ENCODE peak calls at places on chromosomes 4 and X, in four cellular contexts. H, X, C and G are unnamed samples.
A peak's percentile ranks its signal among the peaks of the same experiment; 100 is the strongest.

GRCh38 chrX:53305996-53306937 is 24.9 kb upstream of the IQSEC2 start:
- DNase-seq in C (no peak), X (no peak), H (no peak), G (no peak)

GRCh38 chr4:154660052-154660451 is 47.6 kb upstream of the FGG start:
- DNase-seq in C (no peak), X (no peak), H (no peak), G (no peak)

GRCh38 chr4:182478475-182478874 is 235.3 kb downstream of the TENM3 start:
- DNase-seq in X (no peak), H (peak; percentile 26), C (no peak), G (peak; percentile 16)

GRCh38 chrX:122184791-122185190 is 999.3 kb upstream of the GRIA3 start:
- DNase-seq in C (no peak), X (no peak), H (no peak), G (no peak)

GRCh38 chrX:103056902-103057301 is 7.1 kb downstream of the BEX1 start:
- DNase-seq in H (no peak), X (no peak), C (no peak), G (no peak)

GRCh38 chr4:97525236-97525635 is 618.0 kb downstream of the STPG2 start:
- DNase-seq in C (no peak), H (no peak), X (no peak), G (no peak)

GRCh38 chr4:2046031-2046961 is 12.8 kb upstream of the NAT8L start:
- DNase-seq in C (no peak), X (no peak), H (no peak), G (no peak)

GRCh38 chr4:87848622-87849351 is 16.0 kb downstream of the MEPE start:
- DNase-seq in C (no peak), X (no peak), H (peak; percentile 45), G (peak; percentile 51)

GRCh38 chrX:3697701-3698279 is 15.7 kb downstream of the PRKX start:
- DNase-seq in C (no peak), H (no peak), X (no peak), G (no peak)

GRCh38 chr4:142282870-142283431 is 563.1 kb downstream of the INPP4B start:
- DNase-seq in X (no peak), C (no peak), H (no peak), G (no peak)

GRCh38 chr4:132564920-132565319 is 584.2 kb upstream of the PCDH10 start:
- DNase-seq in C (no peak), H (no peak), X (no peak), G (no peak)

GRCh38 chr4:26325191-26325590 is 4.4 kb downstream of the RBPJ start:
- DNase-seq in C (no peak), H (no peak), X (no peak), G (peak; percentile 35)

GRCh38 chr4:41307633-41308032 is 50.9 kb downstream of the UCHL1 start:
- DNase-seq in X (no peak), H (no peak), C (no peak), G (no peak)

GRCh38 chr4:8219236-8219635 is 20.1 kb downstream of the SH3TC1 start:
- DNase-seq in X (no peak), H (no peak), C (no peak), G (no peak)

GRCh38 chrX:68914337-68914989 is 85.6 kb downstream of the EFNB1 start:
- DNase-seq in C (no peak), X (no peak), H (peak; percentile 24), G (no peak)

GRCh38 chrX:44244008-44244407 is 99.5 kb downstream of the EFHC2 start:
- DNase-seq in X (no peak), H (peak; percentile 13), C (no peak), G (peak; percentile 12)

GRCh38 chr4:48194986-48195773 is 61.1 kb upstream of the TXK start:
- DNase-seq in C (no peak), H (no peak), X (no peak), G (no peak)

GRCh38 chr4:81527115-81527514 is 55.4 kb upstream of the RASGEF1B start:
- DNase-seq in X (no peak), C (no peak), H (no peak), G (no peak)

GRCh38 chr4:142883433-142883832 is 37.3 kb upstream of the INPP4B start:
- DNase-seq in H (no peak), X (no peak), C (no peak), G (peak; percentile 12)

GRCh38 chr4:76753814-76754213 is 144.1 kb downstream of the SOWAHB start:
- DNase-seq in H (no peak), X (no peak), C (no peak), G (no peak)

GRCh38 chrX:134990475-134991473 is at the start of gene SMIM10:
- DNase-seq in X (no peak), H (peak; percentile 84), C (no peak), G (no peak)

GRCh38 chrX:124030520-124030919 is 69.0 kb downstream of the STAG2 start:
- DNase-seq in C (no peak), H (no peak), X (peak; percentile 4), G (no peak)
- TF ChIP-seq EGR1 in C (no peak), H (no peak), X (no peak), G (no peak)

GRCh38 chr4:130031858-130032257 is 935.9 kb downstream of the C4orf33 start:
- DNase-seq in H (no peak), X (no peak), C (no peak), G (no peak)

GRCh38 chr4:130028552-130028951 is 932.6 kb downstream of the C4orf33 start:
- DNase-seq in X (peak; percentile 33), H (no peak), C (no peak), G (no peak)

GRCh38 chr4:130025701-130026100 is 929.7 kb downstream of the C4orf33 start:
- DNase-seq in H (no peak), C (no peak), X (no peak), G (no peak)

GRCh38 chr4:130026185-130026584 is 930.2 kb downstream of the C4orf33 start:
- DNase-seq in H (no peak), X (no peak), C (peak; percentile 96), G (no peak)

GRCh38 chr4:130029442-130029841 is 933.5 kb downstream of the C4orf33 start:
- DNase-seq in H (no peak), C (peak; percentile 19), X (no peak), G (no peak)
- TF ChIP-seq EZH2 in H (no peak), C (no peak), X (no peak), G (no peak)

GRCh38 chr4:57064811-57065711 is 45.1 kb downstream of the IGFBP7 start:
- DNase-seq in X (no peak), C (no peak), H (no peak), G (no peak)
- H3K4me1 ChIP-seq in X (no peaks in the 10 kb centered on the region), C (no peaks in the 10 kb centered on the region), H (no peaks in the 10 kb centered on the region), G (no peaks in the 10 kb centered on the region)

GRCh38 chrX:136395271-136395670 is 92.5 kb upstream of the BRS3 start:
- DNase-seq in H (no peak), X (no peak), C (no peak), G (no peak)
- TF ChIP-seq EGR1 in H (no peak), X (no peak), C (no peak), G (no peak)

GRCh38 chr4:112515278-112516075 is 503 bp downstream of the NEUROG2 start:
- DNase-seq in X (no peak), C (no peak), H (peak; percentile 32), G (no peak)

GRCh38 chr4:112516401-112517066 is 554 bp upstream of the NEUROG2 start:
- DNase-seq in X (no peak), C (no peak), H (peak; percentile 33), G (no peak)

GRCh38 chr4:112516076-112516385 is at the start of gene NEUROG2:
- DNase-seq in H (no peak), C (no peak), X (no peak), G (no peak)

GRCh38 chr4:112514079-112514448 is 1.9 kb downstream of the NEUROG2 start:
- DNase-seq in X (no peak), C (no peak), H (no peak), G (no peak)

GRCh38 chr4:112514449-112515277 is 1.3 kb downstream of the NEUROG2 start:
- DNase-seq in H (no peak), C (no peak), X (no peak), G (no peak)
- TF ChIP-seq EZH2 in H (no peak), C (peak; percentile 72), X (no peak), G (no peak)

DNA sequence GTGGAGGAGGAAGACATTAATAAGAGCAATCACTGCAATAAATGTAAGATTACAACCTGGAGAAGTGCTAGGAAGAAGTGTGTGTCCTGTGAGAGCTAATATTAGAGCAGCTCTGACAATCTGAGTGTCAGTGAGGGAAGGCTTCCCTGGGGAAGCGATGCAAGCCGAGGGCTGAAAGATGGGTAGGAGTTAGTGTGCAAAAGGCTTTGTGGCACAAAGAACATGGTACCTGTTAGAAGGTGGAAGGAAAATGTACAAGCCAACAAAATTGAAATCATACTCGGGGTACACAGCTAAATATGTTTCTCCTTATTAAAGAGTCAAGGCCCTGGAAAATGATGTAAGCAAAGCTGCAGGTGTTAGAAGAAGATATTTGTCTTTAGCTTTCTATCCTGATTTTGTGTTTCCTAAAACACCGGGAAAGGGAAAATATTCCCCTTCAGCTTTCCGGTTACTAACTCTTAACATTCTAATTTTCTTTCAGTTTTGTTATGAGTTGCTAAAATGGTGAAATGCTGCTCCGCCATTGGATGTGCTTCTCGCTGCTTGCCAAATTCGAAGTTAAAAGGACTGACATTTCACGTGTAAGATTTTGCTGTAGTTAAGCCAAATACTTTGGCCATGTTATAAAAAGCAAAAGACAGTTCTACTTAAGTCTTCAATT is 808 bp downstream of the THAP6 start:
- DNase-seq in X (peak; percentile 32), H (no peak), C (no peak), G (no peak)
- H3K4me1 ChIP-seq in X (no peaks in the 10 kb centered on the region), H (no peaks in the 10 kb centered on the region), C (no peaks in the 10 kb centered on the region), G (peaks cover 24% of the 10 kb centered on the region)

GRCh38 chr4:112908511-112908910 is 140.9 kb upstream of the ANK2 start:
- DNase-seq in H (no peak), X (no peak), C (no peak), G (no peak)

GRCh38 chr4:112905728-112906127 is 143.7 kb upstream of the ANK2 start:
- DNase-seq in C (no peak), H (no peak), X (no peak), G (no peak)

GRCh38 chr4:112910109-112910736 is 139.2 kb upstream of the ANK2 start:
- DNase-seq in H (no peak), X (no peak), C (no peak), G (no peak)
- TF ChIP-seq EGR1 in H (no peak), X (no peak), C (no peak), G (no peak)